ENCODE peak calls at places on chromosomes 3 and 15, in six cellular contexts. S, Q, P, C, L and J are unnamed samples.

GRCh38 chr15:95972136-95972553 is 358.4 kb upstream of the NR2F2 start:
- DNase-seq in L (no peak), P (peak), Q (no peak), C (no peak), S (no peak), J (peak)

GRCh38 chr3:151085227-151085888 is at the start of gene MED12L:
- DNase-seq in S (peak), C (peak), L (peak), Q (peak), P (no peak), J (no peak)

GRCh38 chr3:46409735-46410489 is 2.9 kb downstream of the CCRL2 start:
- DNase-seq in L (no peak), C (no peak), S (no peak), P (no peak), Q (no peak), J (no peak)

GRCh38 chr3:71585126-71585525 is 1.6 kb upstream of the FOXP1 start:
- DNase-seq in C (peak), P (no peak), L (no peak), S (peak), Q (peak), J (no peak)

GRCh38 chr3:195873971-195874370 is 34.4 kb downstream of the TNK2 start:
- DNase-seq in P (no peak), Q (no peak), S (no peak), C (no peak), L (no peak), J (no peak)

GRCh38 chr3:128590948-128591347 is 59.7 kb downstream of the RPN1 start:
- DNase-seq in S (no peak), Q (no peak), L (no peak), C (no peak), P (no peak), J (no peak)

GRCh38 chr3:49563040-49563578 is 8.8 kb downstream of the BSN start:
- DNase-seq in S (no peak), C (no peak), Q (no peak), L (no peak), P (no peak), J (no peak)

GRCh38 chr3:22728406-22728805 is 474.7 kb upstream of the UBE2E2 start:
- DNase-seq in P (no peak), Q (no peak), C (no peak), S (no peak), L (no peak), J (no peak)

GRCh38 chr15:84671211-84671610 is 13.2 kb upstream of the NMB start:
- DNase-seq in S (no peak), P (no peak), C (no peak), Q (no peak), L (no peak), J (peak)